ENCODE peak calls at places on chromosomes 13 and 19, in five cellular contexts. B, L, Z, X and C are unnamed samples. For H3K27me3, the result is how much of the 10 kb centered on the place peaks cover.

GRCh38 chr19:46413262-46414031 is at the start of gene CCDC8:
- DNase-seq in B (peak), L (peak), Z (no peak), X (peak), C (no peak)

GRCh38 chr19:49069026-49069425 is 3.5 kb downstream of the KCNA7 start:
- DNase-seq in B (no peak), L (no peak), Z (no peak), X (no peak), C (no peak)

GRCh38 chr19:42596391-42597071 is 1.8 kb upstream of the CEACAM8 start:
- DNase-seq in B (no peak), L (peak), Z (no peak), X (peak), C (no peak)

GRCh38 chr19:55092423-55093318 is 17.0 kb downstream of the EPS8L1 start:
- DNase-seq in B (no peak), L (no peak), Z (no peak), X (no peak), C (no peak)

GRCh38 chr19:57708641-57709354 is at the start of gene ZNF154:
- DNase-seq in B (no peak), L (peak), Z (no peak), X (peak), C (no peak)

GRCh38 chr19:33387351-33388230 is 14.1 kb downstream of the CEBPG start:
- DNase-seq in B (no peak), L (no peak), Z (no peak), X (no peak), C (no peak)

GRCh38 chr13:106610511-106610910 is 42.6 kb upstream of the ARGLU1 start:
- DNase-seq in B (no peak), L (no peak), Z (no peak), X (peak), C (no peak)

GRCh38 chr13:48043789-48044503 is 6.4 kb downstream of the NUDT15 start:
- DNase-seq in B (no peak), L (no peak), Z (no peak), X (peak), C (no peak)

GRCh38 chr13:107480130-107480529 is 735.2 kb downstream of the LIG4 start:
- DNase-seq in B (no peak), L (no peak), Z (no peak), X (no peak), C (no peak)

GRCh38 chr19:39230096-39230764 is 14.6 kb downstream of the IFNL3 start:
- DNase-seq in B (no peak), L (no peak), Z (no peak), X (no peak), C (no peak)

GRCh38 chr13:109333893-109334651 is 452.3 kb downstream of the IRS2 start:
- DNase-seq in B (no peak), L (no peak), Z (no peak), X (no peak), C (no peak)

GRCh38 chr13:107284168-107284567 is 716.2 kb upstream of the ARGLU1 start:
- DNase-seq in B (no peak), L (no peak), Z (no peak), X (peak), C (no peak)

GRCh38 chr19:38759590-38760003 is 13.7 kb downstream of the LGALS7 start:
- DNase-seq in B (no peak), L (peak), Z (no peak), X (no peak), C (no peak)

GRCh38 chr13:110454227-110454859 is 107.2 kb downstream of the RAB20 start:
- DNase-seq in B (no peak), L (no peak), Z (no peak), X (no peak), C (no peak)

GRCh38 chr19:4359627-4360000 is 16.3 kb downstream of the MPND start:
- DNase-seq in B (no peak), L (no peak), Z (no peak), X (no peak), C (no peak)

GRCh38 chr13:92913840-92914239 is 312.8 kb upstream of the GPC6 start:
- DNase-seq in B (no peak), L (no peak), Z (no peak), X (no peak), C (no peak)

GRCh38 chr13:102367836-102368235 is 34.0 kb downstream of the FGF14 start:
- DNase-seq in B (no peak), L (no peak), Z (no peak), X (no peak), C (no peak)

GRCh38 chr13:42393573-42394360 is 121.8 kb downstream of the AKAP11 start:
- DNase-seq in B (no peak), L (no peak), Z (no peak), X (no peak), C (no peak)

GRCh38 chr19:7672522-7672921 is 3.7 kb downstream of the RETN start:
- DNase-seq in B (no peak), L (no peak), Z (no peak), X (no peak), C (no peak)

GRCh38 chr19:38650911-38651584 is 3.6 kb downstream of the ACTN4 start:
- DNase-seq in B (peak), L (no peak), Z (no peak), X (peak), C (no peak)

GRCh38 chr19:45179063-45179847 is 671 bp downstream of the BLOC1S3 start:
- DNase-seq in B (no peak), L (no peak), Z (no peak), X (no peak), C (no peak)

GRCh38 chr13:97967948-97968347 is 14.5 kb downstream of the IPO5 start:
- DNase-seq in B (no peak), L (no peak), Z (no peak), X (no peak), C (no peak)

GRCh38 chr13:101845501-101846012 is 393.1 kb downstream of the ITGBL1 start:
- DNase-seq in B (no peak), L (no peak), Z (no peak), X (no peak), C (no peak)

GRCh38 chr13:97359181-97360057 is 74.5 kb upstream of the RAP2A start:
- DNase-seq in B (peak), L (peak), Z (no peak), X (peak), C (no peak)

GRCh38 chr19:12828494-12828893 is 5.9 kb downstream of the RTBDN start:
- DNase-seq in B (no peak), L (peak), Z (no peak), X (peak), C (no peak)

GRCh38 chr13:45393941-45394570 is 24.1 kb downstream of the SLC25A30 start:
- DNase-seq in B (peak), L (no peak), Z (no peak), X (peak), C (no peak)

GRCh38 chr19:41844601-41845000 is at the start of gene LYPD4:
- DNase-seq in B (no peak), L (no peak), Z (no peak), X (no peak), C (no peak)

DNA sequence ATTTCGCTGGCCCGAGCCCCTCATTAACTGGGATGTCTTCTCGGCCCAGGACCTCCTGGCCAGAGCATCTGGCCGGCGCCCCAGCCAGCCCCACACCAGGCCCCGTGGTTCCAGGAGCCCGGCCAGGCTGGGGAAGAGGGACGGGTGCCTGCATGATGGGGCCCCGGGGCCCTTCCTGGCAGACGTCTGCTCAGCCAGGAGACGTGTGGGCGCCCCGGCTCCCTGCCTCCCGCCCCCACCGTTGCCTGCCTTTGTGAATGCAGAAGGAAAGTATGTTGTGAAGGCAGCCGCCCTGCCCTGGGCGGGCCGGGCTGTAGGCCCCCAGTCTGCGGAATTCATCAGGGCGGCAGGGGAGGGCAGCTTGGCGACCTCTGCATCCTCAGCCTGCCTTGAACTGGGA is 4.4 kb upstream of the COMP start:
- DNase-seq in B (no peak), L (no peak), Z (no peak), X (no peak), C (no peak)
- H3K27me3 ChIP-seq in B (under half), L (under half), Z (under half), X (under half), C (under half)

DNA sequence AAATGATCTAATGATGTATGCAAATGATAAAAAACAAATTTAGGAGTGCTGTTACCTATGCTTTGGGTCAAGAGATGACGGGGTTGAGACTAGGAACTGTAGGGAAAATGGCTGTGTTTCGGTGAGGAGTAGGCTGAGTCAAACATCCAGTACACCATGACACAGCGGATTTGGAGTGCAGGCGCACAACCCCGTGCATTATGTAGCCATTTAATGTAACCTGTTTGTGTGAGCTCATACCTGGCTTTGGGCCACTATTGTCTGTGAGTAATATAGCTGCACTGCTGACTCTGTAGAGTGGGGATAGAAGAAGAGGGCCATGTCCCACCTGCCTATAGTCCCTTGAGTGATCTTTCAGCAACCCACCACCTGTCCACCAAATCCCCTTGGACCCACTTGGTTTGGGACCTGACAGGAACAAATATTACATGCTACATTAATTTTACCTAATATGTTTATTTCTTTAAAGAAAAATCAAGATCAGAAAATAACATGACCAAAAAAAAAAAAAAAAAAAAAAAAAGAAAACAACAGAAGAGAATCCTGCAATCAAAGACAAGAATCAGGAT is 95.5 kb upstream of the KLHL1 start:
- DNase-seq in B (no peak), L (no peak), Z (no peak), X (no peak), C (no peak)
- TF ChIP-seq CTCF in B (no peak), L (no peak), Z (no peak), X (no peak), C (no peak)

GRCh38 chr19:29563688-29564087 is 37.9 kb downstream of the VSTM2B start:
- DNase-seq in B (no peak), L (no peak), Z (no peak), X (no peak), C (no peak)
- H3K27me3 ChIP-seq in B (under half), L (under half), Z (under half), X (under half), C (under half)

GRCh38 chr19:5824791-5825577 is 14.5 kb downstream of the FUT6 start:
- DNase-seq in B (no peak), L (no peak), Z (no peak), X (no peak), C (no peak)

GRCh38 chr19:5821521-5822180 is 16.8 kb downstream of the NRTN start:
- DNase-seq in B (no peak), L (no peak), Z (no peak), X (no peak), C (no peak)

GRCh38 chr19:5822181-5822844 is 17.2 kb downstream of the FUT6 start:
- DNase-seq in B (no peak), L (no peak), Z (no peak), X (no peak), C (no peak)

GRCh38 chr19:5820785-5821184 is 15.9 kb downstream of the NRTN start:
- DNase-seq in B (no peak), L (no peak), Z (no peak), X (no peak), C (no peak)

DNA sequence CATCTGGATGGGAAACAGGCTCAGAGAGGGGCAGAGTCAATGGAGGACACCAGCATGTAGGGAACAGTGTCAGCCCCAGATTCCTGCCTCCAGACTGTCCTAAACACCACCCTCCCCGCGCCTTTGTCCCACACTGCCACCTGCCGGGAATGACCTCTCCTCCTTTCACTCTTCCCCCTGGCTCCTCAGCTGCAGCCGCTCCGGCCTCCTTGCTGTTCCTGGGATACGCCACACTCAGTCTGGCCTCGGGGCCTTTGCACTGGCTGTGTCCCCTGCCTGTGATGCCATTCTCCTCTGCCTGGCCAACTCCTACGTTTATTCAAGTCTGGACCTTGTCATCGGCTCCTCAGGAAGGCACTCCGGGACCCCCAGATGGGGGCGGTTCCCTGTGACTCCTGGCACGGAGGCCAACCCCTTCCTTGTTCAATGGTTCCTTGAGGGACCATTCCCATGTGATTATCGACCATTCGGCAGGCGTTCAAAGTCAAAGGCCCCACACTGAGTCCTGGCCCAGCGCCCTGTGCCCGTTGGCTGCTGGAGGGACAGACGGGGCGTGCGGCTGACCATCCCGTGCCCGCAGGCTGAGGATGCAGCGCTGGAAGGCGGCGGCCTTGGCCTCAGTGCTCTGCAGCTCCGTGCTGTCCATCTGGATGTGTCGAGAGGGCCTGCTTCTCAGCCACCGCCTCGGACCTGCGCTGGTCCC is 15.8 kb downstream of the FUT6 start:
- DNase-seq in B (no peak), L (peak), Z (no peak), X (no peak), C (no peak)
- TF ChIP-seq CTCF in B (no peak), L (no peak), Z (no peak), X (no peak), C (no peak)

DNA sequence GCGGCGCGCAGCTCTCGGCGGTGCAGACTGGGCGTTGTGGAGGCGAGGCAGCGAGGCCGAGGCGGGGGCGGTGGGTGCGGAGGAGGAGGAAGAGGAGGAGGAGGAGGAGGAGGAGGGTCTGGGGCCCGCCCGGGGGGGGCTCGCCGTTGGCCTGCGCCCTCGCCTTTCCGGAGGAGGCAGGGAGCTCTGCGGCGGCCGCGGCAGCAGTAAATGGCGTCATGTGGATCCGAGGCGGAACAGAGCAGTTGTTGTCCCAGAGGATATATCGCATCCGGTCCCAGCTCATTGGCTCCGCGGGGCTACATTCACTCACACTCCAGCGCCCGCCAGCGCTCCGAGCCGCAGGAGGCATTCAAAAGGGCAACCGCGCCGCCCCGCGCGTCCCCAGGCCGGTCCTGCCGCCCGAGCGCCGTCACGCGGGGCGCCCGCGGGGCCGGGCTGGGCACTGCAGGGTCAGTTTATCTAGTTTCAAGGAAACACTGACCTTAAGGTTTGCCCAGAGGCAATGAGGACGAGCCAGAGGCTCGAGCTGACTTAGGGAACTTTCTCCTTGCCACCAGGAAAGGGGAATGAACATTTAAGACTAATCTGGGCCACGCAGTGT is at the start of gene SPRY2:
- DNase-seq in B (peak), L (peak), Z (peak), X (peak), C (peak)
- H3K27me3 ChIP-seq in B (under half), L (under half), Z (under half), X (under half), C (under half)

GRCh38 chr19:40549007-40549708 is 27.5 kb upstream of the SHKBP1 start:
- DNase-seq in B (peak), L (peak), Z (no peak), X (peak), C (no peak)
- TF ChIP-seq CTCF in B (peak), L (peak), Z (peak), X (peak), C (peak)

DNA sequence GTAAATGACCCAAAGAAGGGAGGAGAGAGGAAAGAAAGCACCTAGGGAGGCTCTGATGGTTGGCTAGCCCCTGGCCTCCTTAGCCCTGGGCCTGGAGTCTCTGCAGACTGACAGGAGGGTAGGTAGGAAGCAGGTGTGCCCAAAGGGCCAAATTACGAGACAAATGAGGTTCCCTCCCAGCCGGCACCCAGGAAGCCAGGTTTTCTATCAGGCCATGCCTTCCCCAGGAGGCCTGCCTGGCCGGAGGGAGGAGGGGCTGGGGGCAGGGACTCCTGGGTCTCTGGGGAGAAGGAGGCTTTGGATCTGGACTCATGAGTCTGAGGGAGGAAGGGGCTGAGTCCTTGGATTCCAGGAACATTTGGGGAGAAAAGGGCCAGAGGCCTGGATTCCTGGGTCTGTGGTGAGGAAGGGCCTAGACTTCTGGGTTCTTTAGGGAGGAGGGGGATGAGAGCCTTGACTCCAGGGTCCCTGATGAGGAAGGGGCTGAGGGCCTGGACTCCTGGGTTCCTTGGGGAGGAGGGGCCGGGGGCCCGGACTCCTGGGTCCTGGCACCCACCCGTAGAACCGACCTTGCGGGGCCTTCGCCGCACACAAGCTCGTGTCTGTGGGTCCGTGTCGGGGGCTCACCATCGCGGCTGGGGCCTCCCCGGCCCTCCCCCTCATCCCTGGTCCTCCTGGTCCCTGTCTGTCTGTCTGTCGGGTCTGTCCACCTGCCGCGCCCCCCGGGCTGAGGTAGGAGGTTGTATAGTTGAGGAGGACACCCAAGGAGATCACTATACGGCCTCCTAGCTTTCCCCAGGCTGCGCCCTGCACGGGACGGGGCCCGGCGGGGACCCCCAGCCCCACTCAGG is 840 bp upstream of the SPACA6 start:
- DNase-seq in B (no peak), L (no peak), Z (no peak), X (no peak), C (no peak)
- H3K27me3 ChIP-seq in B (under half), L (under half), Z (under half), X (under half), C (under half)